ENCODE peak calls at places on chromosomes 5 and 9, in seven cellular contexts. One of them, this sample, is unnamed.

GRCh38 chr5:114361724-114362196 is at the start of gene KCNN2:
- DNase-seq in trophoblast cell: peak
- DNase-seq in H1: no peak
- DNase-seq in neuronal stem cell: peak
- DNase-seq in mesenchymal stem cell: peak
- DNase-seq in H9: peak
- DNase-seq in IMR-90: peak
- DNase-seq in this sample: peak

GRCh38 chr5:163379298-163380155 is 57.9 kb upstream of the CCNG1 start:
- DNase-seq in H1: no peak
- DNase-seq in mesenchymal stem cell: peak
- DNase-seq in H9: no peak
- DNase-seq in IMR-90: peak
- DNase-seq in neuronal stem cell: no peak
- DNase-seq in trophoblast cell: peak
- DNase-seq in this sample: peak

GRCh38 chr5:151825445-151825844 is 53.7 kb downstream of the G3BP1 start:
- DNase-seq in trophoblast cell: peak
- DNase-seq in IMR-90: peak
- DNase-seq in neuronal stem cell: peak
- DNase-seq in mesenchymal stem cell: peak
- DNase-seq in H1: peak
- DNase-seq in H9: peak
- DNase-seq in this sample: peak

GRCh38 chr5:135608761-135609443 is 30.1 kb upstream of the CXCL14 start:
- DNase-seq in H9: no peak
- DNase-seq in H1: peak
- DNase-seq in trophoblast cell: no peak
- DNase-seq in IMR-90: no peak
- DNase-seq in mesenchymal stem cell: no peak
- DNase-seq in neuronal stem cell: no peak
- DNase-seq in this sample: no peak

GRCh38 chr5:111512026-111512405 is 319 bp downstream of the STARD4 start:
- DNase-seq in trophoblast cell: peak
- DNase-seq in H1: no peak
- DNase-seq in IMR-90: peak
- DNase-seq in neuronal stem cell: no peak
- DNase-seq in mesenchymal stem cell: peak
- DNase-seq in H9: no peak
- DNase-seq in this sample: peak

GRCh38 chr5:107820339-107820880 is 149.7 kb upstream of the EFNA5 start:
- DNase-seq in trophoblast cell: no peak
- DNase-seq in H1: no peak
- DNase-seq in IMR-90: peak
- DNase-seq in mesenchymal stem cell: no peak
- DNase-seq in H9: no peak
- DNase-seq in neuronal stem cell: no peak
- DNase-seq in this sample: no peak

GRCh38 chr5:96752341-96753016 is 55.3 kb downstream of the ERAP1 start:
- DNase-seq in H1: no peak
- DNase-seq in trophoblast cell: peak
- DNase-seq in neuronal stem cell: peak
- DNase-seq in H9: no peak
- DNase-seq in mesenchymal stem cell: peak
- DNase-seq in IMR-90: peak
- DNase-seq in this sample: peak

GRCh38 chr5:64207978-64208377 is 42.3 kb downstream of the RNF180 start:
- DNase-seq in trophoblast cell: peak
- DNase-seq in H1: no peak
- DNase-seq in neuronal stem cell: no peak
- DNase-seq in IMR-90: peak
- DNase-seq in mesenchymal stem cell: peak
- DNase-seq in H9: no peak
- DNase-seq in this sample: no peak

GRCh38 chr9:78030553-78031270 is 899 bp downstream of the GNAQ start:
- DNase-seq in mesenchymal stem cell: peak
- DNase-seq in trophoblast cell: peak
- DNase-seq in IMR-90: peak
- DNase-seq in neuronal stem cell: peak
- DNase-seq in H9: peak
- DNase-seq in H1: peak
- DNase-seq in this sample: peak

GRCh38 chr5:65861830-65862241 is 64.5 kb upstream of the ERBIN start:
- DNase-seq in IMR-90: peak
- DNase-seq in neuronal stem cell: no peak
- DNase-seq in trophoblast cell: peak
- DNase-seq in H9: no peak
- DNase-seq in mesenchymal stem cell: peak
- DNase-seq in H1: no peak
- DNase-seq in this sample: peak

GRCh38 chr5:82657036-82657699 is 379.0 kb upstream of the RPS23 start:
- DNase-seq in H1: no peak
- DNase-seq in mesenchymal stem cell: no peak
- DNase-seq in trophoblast cell: no peak
- DNase-seq in neuronal stem cell: no peak
- DNase-seq in H9: no peak
- DNase-seq in IMR-90: no peak
- DNase-seq in this sample: no peak

GRCh38 chr5:168683927-168684295 is 104.7 kb upstream of the PANK3 start:
- DNase-seq in IMR-90: no peak
- DNase-seq in neuronal stem cell: no peak
- DNase-seq in H1: no peak
- DNase-seq in trophoblast cell: no peak
- DNase-seq in mesenchymal stem cell: no peak
- DNase-seq in H9: no peak
- DNase-seq in this sample: no peak

GRCh38 chr5:139514486-139514856 is 31.9 kb upstream of the STING1 start:
- DNase-seq in trophoblast cell: no peak
- DNase-seq in IMR-90: no peak
- DNase-seq in H1: no peak
- DNase-seq in mesenchymal stem cell: no peak
- DNase-seq in H9: no peak
- DNase-seq in neuronal stem cell: no peak
- DNase-seq in this sample: no peak

GRCh38 chr5:180135128-180135955 is 63.8 kb upstream of the RNF130 start:
- DNase-seq in H9: no peak
- DNase-seq in H1: peak
- DNase-seq in mesenchymal stem cell: no peak
- DNase-seq in trophoblast cell: peak
- DNase-seq in IMR-90: peak
- DNase-seq in neuronal stem cell: no peak
- DNase-seq in this sample: no peak

GRCh38 chr9:2853517-2853916 is 9.6 kb upstream of the PUM3 start:
- DNase-seq in IMR-90: no peak
- DNase-seq in trophoblast cell: no peak
- DNase-seq in H9: no peak
- DNase-seq in mesenchymal stem cell: no peak
- DNase-seq in neuronal stem cell: no peak
- DNase-seq in H1: no peak
- DNase-seq in this sample: no peak

GRCh38 chr9:126630458-126631237 is 16.9 kb downstream of the LMX1B start:
- DNase-seq in IMR-90: no peak
- DNase-seq in H1: no peak
- DNase-seq in mesenchymal stem cell: no peak
- DNase-seq in neuronal stem cell: no peak
- DNase-seq in trophoblast cell: no peak
- DNase-seq in H9: no peak
- DNase-seq in this sample: peak

GRCh38 chr5:98128271-98128670 is 645.2 kb upstream of the RGMB start:
- DNase-seq in IMR-90: no peak
- DNase-seq in neuronal stem cell: no peak
- DNase-seq in H1: no peak
- DNase-seq in mesenchymal stem cell: no peak
- DNase-seq in trophoblast cell: no peak
- DNase-seq in H9: no peak
- DNase-seq in this sample: no peak

GRCh38 chr9:128304151-128304970 is 17.9 kb downstream of the TRUB2 start:
- DNase-seq in trophoblast cell: peak
- DNase-seq in mesenchymal stem cell: no peak
- DNase-seq in H1: no peak
- DNase-seq in neuronal stem cell: no peak
- DNase-seq in H9: no peak
- DNase-seq in IMR-90: peak
- DNase-seq in this sample: no peak

GRCh38 chr5:67799732-67800234 is 415.8 kb upstream of the PIK3R1 start:
- DNase-seq in H9: no peak
- DNase-seq in H1: no peak
- DNase-seq in neuronal stem cell: no peak
- DNase-seq in mesenchymal stem cell: peak
- DNase-seq in trophoblast cell: no peak
- DNase-seq in IMR-90: no peak
- DNase-seq in this sample: peak

GRCh38 chr5:160672521-160672920 is 179.5 kb downstream of the ATP10B start:
- DNase-seq in trophoblast cell: no peak
- DNase-seq in mesenchymal stem cell: no peak
- DNase-seq in H9: no peak
- DNase-seq in IMR-90: no peak
- DNase-seq in neuronal stem cell: no peak
- DNase-seq in H1: no peak
- DNase-seq in this sample: no peak

GRCh38 chr5:160665460-160665859 is 186.6 kb downstream of the ATP10B start:
- DNase-seq in neuronal stem cell: no peak
- DNase-seq in mesenchymal stem cell: no peak
- DNase-seq in H1: no peak
- DNase-seq in IMR-90: no peak
- DNase-seq in trophoblast cell: no peak
- DNase-seq in H9: no peak
- DNase-seq in this sample: no peak

GRCh38 chr5:160667160-160667559 is 184.9 kb downstream of the ATP10B start:
- DNase-seq in trophoblast cell: no peak
- DNase-seq in mesenchymal stem cell: no peak
- DNase-seq in H9: no peak
- DNase-seq in H1: no peak
- DNase-seq in IMR-90: no peak
- DNase-seq in neuronal stem cell: no peak
- DNase-seq in this sample: no peak
- H3K23ac ChIP-seq in trophoblast cell: no peak
- H3K23ac ChIP-seq in mesenchymal stem cell: no peak
- H3K23ac ChIP-seq in H9: no peak
- H3K23ac ChIP-seq in H1: no peak
- H3K23ac ChIP-seq in IMR-90: no peak
- H3K23ac ChIP-seq in neuronal stem cell: no peak
- H3K23ac ChIP-seq in this sample: no peak

DNA sequence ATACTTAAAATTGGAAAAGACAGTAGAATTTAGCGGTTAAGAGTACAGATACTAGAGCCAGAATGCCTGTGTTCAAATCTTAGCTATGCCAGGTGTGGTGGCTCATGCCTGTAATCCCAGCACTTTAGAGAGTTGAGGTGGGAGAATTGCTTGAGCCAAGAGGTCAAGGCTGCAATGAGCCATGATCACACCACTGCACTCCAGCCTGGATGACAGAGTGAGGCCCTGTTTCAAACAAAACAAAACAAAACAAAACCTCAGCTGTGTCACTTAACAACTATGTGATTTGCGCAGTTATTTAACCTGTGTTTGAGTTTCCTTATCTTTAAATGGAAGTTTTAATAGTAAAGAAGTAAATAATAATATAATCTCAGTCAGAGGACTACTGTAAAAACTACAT is 68.4 kb downstream of the TBCA start:
- DNase-seq in H1: no peak
- DNase-seq in trophoblast cell: no peak
- DNase-seq in H9: no peak
- DNase-seq in mesenchymal stem cell: peak
- DNase-seq in IMR-90: peak
- DNase-seq in neuronal stem cell: no peak
- DNase-seq in this sample: no peak
- H3K23ac ChIP-seq in H1: no peak
- H3K23ac ChIP-seq in trophoblast cell: no peak
- H3K23ac ChIP-seq in H9: no peak
- H3K23ac ChIP-seq in mesenchymal stem cell: no peak
- H3K23ac ChIP-seq in IMR-90: no peak
- H3K23ac ChIP-seq in neuronal stem cell: no peak
- H3K23ac ChIP-seq in this sample: no peak

GRCh38 chr5:102893942-102894341 is 138.8 kb downstream of the PAM start:
- DNase-seq in trophoblast cell: no peak
- DNase-seq in mesenchymal stem cell: no peak
- DNase-seq in IMR-90: no peak
- DNase-seq in neuronal stem cell: no peak
- DNase-seq in H1: no peak
- DNase-seq in H9: no peak
- DNase-seq in this sample: peak
- H3K23ac ChIP-seq in trophoblast cell: no peak
- H3K23ac ChIP-seq in mesenchymal stem cell: no peak
- H3K23ac ChIP-seq in IMR-90: no peak
- H3K23ac ChIP-seq in neuronal stem cell: no peak
- H3K23ac ChIP-seq in H1: no peak
- H3K23ac ChIP-seq in H9: no peak
- H3K23ac ChIP-seq in this sample: no peak

GRCh38 chr9:137185921-137186320 is 2.4 kb downstream of the ANAPC2 start:
- DNase-seq in IMR-90: no peak
- DNase-seq in neuronal stem cell: no peak
- DNase-seq in H1: no peak
- DNase-seq in mesenchymal stem cell: no peak
- DNase-seq in trophoblast cell: no peak
- DNase-seq in H9: no peak
- DNase-seq in this sample: no peak

GRCh38 chr9:137186385-137186784 is 2.0 kb downstream of the ANAPC2 start:
- DNase-seq in trophoblast cell: no peak
- DNase-seq in IMR-90: no peak
- DNase-seq in neuronal stem cell: no peak
- DNase-seq in mesenchymal stem cell: no peak
- DNase-seq in H1: no peak
- DNase-seq in H9: no peak
- DNase-seq in this sample: no peak

GRCh38 chr9:137183980-137184595 is 4.3 kb downstream of the ANAPC2 start:
- DNase-seq in neuronal stem cell: no peak
- DNase-seq in H9: no peak
- DNase-seq in mesenchymal stem cell: no peak
- DNase-seq in IMR-90: no peak
- DNase-seq in trophoblast cell: no peak
- DNase-seq in H1: no peak
- DNase-seq in this sample: no peak

GRCh38 chr9:137182836-137183235 is 5.5 kb downstream of the ANAPC2 start:
- DNase-seq in H9: no peak
- DNase-seq in IMR-90: no peak
- DNase-seq in H1: no peak
- DNase-seq in trophoblast cell: no peak
- DNase-seq in mesenchymal stem cell: no peak
- DNase-seq in neuronal stem cell: no peak
- DNase-seq in this sample: no peak

DNA sequence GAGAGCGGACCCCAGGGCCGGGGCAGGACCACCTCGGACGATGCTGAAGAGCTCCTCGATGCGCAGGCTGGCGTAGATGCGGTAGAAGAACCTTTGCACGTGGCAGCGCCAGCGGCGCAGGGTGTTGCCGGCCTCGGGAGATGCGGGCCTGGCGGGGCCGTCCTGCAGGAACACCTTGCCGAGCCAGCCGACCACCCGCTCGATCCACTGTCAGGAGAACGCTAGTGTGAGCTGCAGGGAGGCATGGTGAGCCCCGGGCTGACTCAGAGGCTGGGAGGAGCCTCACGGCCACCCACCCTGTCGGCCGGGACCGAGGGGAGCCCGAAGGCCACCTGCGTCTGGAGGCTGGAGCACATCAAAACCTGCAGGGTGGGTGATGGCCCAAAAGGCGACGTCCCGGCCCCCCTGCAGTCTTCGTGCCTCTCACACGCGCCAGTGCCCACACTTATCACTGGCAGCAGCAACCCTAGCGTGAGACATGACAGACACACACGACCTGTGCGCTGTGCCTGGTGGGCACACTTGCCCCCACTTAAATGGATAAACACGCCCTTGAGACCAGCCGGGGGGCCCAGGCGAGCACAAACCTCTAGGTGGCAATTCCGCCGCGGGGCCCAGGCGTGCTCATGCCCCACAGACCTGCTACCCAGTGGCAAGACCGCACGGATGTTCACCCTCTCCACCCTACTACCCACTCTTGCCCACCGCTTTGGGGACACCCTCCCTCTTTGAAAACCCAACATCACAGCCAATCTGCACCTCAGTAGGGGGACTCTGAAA is 3.3 kb downstream of the ANAPC2 start:
- DNase-seq in neuronal stem cell: no peak
- DNase-seq in trophoblast cell: no peak
- DNase-seq in mesenchymal stem cell: no peak
- DNase-seq in H9: no peak
- DNase-seq in H1: no peak
- DNase-seq in IMR-90: no peak
- DNase-seq in this sample: no peak
- H3K23ac ChIP-seq in neuronal stem cell: peak
- H3K23ac ChIP-seq in trophoblast cell: no peak
- H3K23ac ChIP-seq in mesenchymal stem cell: no peak
- H3K23ac ChIP-seq in H9: no peak
- H3K23ac ChIP-seq in H1: no peak
- H3K23ac ChIP-seq in IMR-90: no peak
- H3K23ac ChIP-seq in this sample: no peak

This sample was measured in mesendoderm.